ENCODE peak calls at places on chromosomes 6 and 20, in four cellular contexts. One of them, this sample, is unnamed.

GRCh38 chr20:58352454-58352853 is 36.6 kb upstream of the VAPB start:
- DNase-seq in Panc1: no peak
- DNase-seq in ascending aorta: no peak
- DNase-seq in astrocyte of the spinal cord: no peak
- DNase-seq in this sample: no peak

GRCh38 chr6:91097316-91097878 is 510.5 kb upstream of the MAP3K7 start:
- DNase-seq in Panc1: no peak
- DNase-seq in ascending aorta: no peak
- DNase-seq in astrocyte of the spinal cord: peak
- DNase-seq in this sample: peak

GRCh38 chr20:9230406-9230805 is 161.5 kb downstream of the PLCB4 start:
- DNase-seq in Panc1: no peak
- DNase-seq in ascending aorta: no peak
- DNase-seq in astrocyte of the spinal cord: no peak
- DNase-seq in this sample: no peak

GRCh38 chr20:12575352-12576095 is 433.2 kb upstream of the SPTLC3 start:
- DNase-seq in Panc1: no peak
- DNase-seq in ascending aorta: no peak
- DNase-seq in astrocyte of the spinal cord: no peak
- DNase-seq in this sample: peak

GRCh38 chr6:170112583-170112860 is 178.4 kb downstream of the DLL1 start:
- DNase-seq in Panc1: no peak
- DNase-seq in ascending aorta: no peak
- DNase-seq in astrocyte of the spinal cord: no peak
- DNase-seq in this sample: no peak

GRCh38 chr20:57695012-57695411 is 14.8 kb downstream of the PMEPA1 start:
- DNase-seq in Panc1: no peak
- DNase-seq in ascending aorta: no peak
- DNase-seq in astrocyte of the spinal cord: peak
- DNase-seq in this sample: peak

GRCh38 chr6:108578595-108579038 is 17.9 kb downstream of the FOXO3 start:
- DNase-seq in Panc1: no peak
- DNase-seq in ascending aorta: no peak
- DNase-seq in astrocyte of the spinal cord: peak
- DNase-seq in this sample: peak

GRCh38 chr6:131948221-131948661 is 2.9 kb downstream of the CCN2 start:
- DNase-seq in Panc1: no peak
- DNase-seq in ascending aorta: no peak
- DNase-seq in astrocyte of the spinal cord: peak
- DNase-seq in this sample: peak

GRCh38 chr20:11323821-11324220 is 593.9 kb upstream of the BTBD3 start:
- DNase-seq in Panc1: no peak
- DNase-seq in ascending aorta: no peak
- DNase-seq in astrocyte of the spinal cord: no peak
- DNase-seq in this sample: no peak

GRCh38 chr20:1906361-1907051 is 11.3 kb downstream of the SIRPA start:
- DNase-seq in Panc1: no peak
- DNase-seq in ascending aorta: no peak
- DNase-seq in astrocyte of the spinal cord: no peak
- DNase-seq in this sample: no peak

GRCh38 chr6:108468346-108468745 is 92.4 kb upstream of the FOXO3 start:
- DNase-seq in Panc1: no peak
- DNase-seq in ascending aorta: no peak
- DNase-seq in astrocyte of the spinal cord: no peak
- DNase-seq in this sample: no peak

GRCh38 chr6:69422474-69422873 is 374.3 kb downstream of the LMBRD1 start:
- DNase-seq in Panc1: no peak
- DNase-seq in ascending aorta: no peak
- DNase-seq in astrocyte of the spinal cord: no peak
- DNase-seq in this sample: no peak

GRCh38 chr6:133410628-133411027 is 169.5 kb downstream of the EYA4 start:
- DNase-seq in Panc1: no peak
- DNase-seq in ascending aorta: no peak
- DNase-seq in astrocyte of the spinal cord: no peak
- DNase-seq in this sample: no peak

GRCh38 chr6:21189721-21190120 is 403.8 kb upstream of the SOX4 start:
- DNase-seq in Panc1: no peak
- DNase-seq in ascending aorta: no peak
- DNase-seq in astrocyte of the spinal cord: no peak
- DNase-seq in this sample: no peak

GRCh38 chr6:105769987-105770386 is 316.1 kb upstream of the PRDM1 start:
- DNase-seq in Panc1: no peak
- DNase-seq in ascending aorta: no peak
- DNase-seq in astrocyte of the spinal cord: no peak
- DNase-seq in this sample: no peak

GRCh38 chr6:145963216-145964068 is 716 bp downstream of the SHPRH start:
- DNase-seq in Panc1: no peak
- DNase-seq in ascending aorta: peak
- DNase-seq in astrocyte of the spinal cord: peak
- DNase-seq in this sample: peak

GRCh38 chr6:11911535-11911934 is 100.6 kb upstream of the HIVEP1 start:
- DNase-seq in Panc1: no peak
- DNase-seq in ascending aorta: no peak
- DNase-seq in astrocyte of the spinal cord: peak
- DNase-seq in this sample: no peak

GRCh38 chr20:39524371-39524911 is 562.3 kb downstream of the DHX35 start:
- DNase-seq in Panc1: no peak
- DNase-seq in ascending aorta: no peak
- DNase-seq in astrocyte of the spinal cord: no peak
- DNase-seq in this sample: peak

GRCh38 chr20:34676642-34677373 is at the start of gene PIGU:
- DNase-seq in Panc1: peak
- DNase-seq in ascending aorta: peak
- DNase-seq in astrocyte of the spinal cord: peak
- DNase-seq in this sample: peak
- TF ChIP-seq CTCF in Panc1: no peak
- TF ChIP-seq CTCF in ascending aorta: peak
- TF ChIP-seq CTCF in astrocyte of the spinal cord: no peak
- TF ChIP-seq CTCF in this sample: peak

GRCh38 chr6:163406320-163406719 is 8.2 kb upstream of the QKI start:
- DNase-seq in Panc1: no peak
- DNase-seq in ascending aorta: no peak
- DNase-seq in astrocyte of the spinal cord: no peak
- DNase-seq in this sample: peak
- H3K4me3 ChIP-seq in Panc1: peak
- H3K4me3 ChIP-seq in ascending aorta: peak
- H3K4me3 ChIP-seq in astrocyte of the spinal cord: peak
- H3K4me3 ChIP-seq in this sample: peak

DNA sequence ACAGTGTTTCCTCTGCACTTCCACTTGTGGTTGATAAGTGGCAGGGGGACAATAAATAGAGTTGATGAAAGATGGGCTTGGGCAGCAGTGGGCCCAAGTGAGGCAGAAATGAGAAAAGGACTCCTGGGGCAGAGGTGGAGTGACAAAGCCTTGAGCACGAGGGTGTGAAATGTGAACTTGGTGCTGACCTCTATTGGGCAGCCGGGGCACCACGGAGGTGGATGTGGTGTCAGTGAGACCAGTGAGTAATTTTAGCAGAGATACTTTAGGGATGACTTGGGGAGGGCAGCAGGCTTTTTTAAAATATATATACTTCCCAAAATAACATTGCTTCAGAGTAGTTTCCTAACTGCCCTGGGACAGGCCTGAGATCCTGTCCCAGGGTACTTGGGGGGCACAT is 30.6 kb upstream of the MYLK2 start:
- DNase-seq in Panc1: no peak
- DNase-seq in ascending aorta: no peak
- DNase-seq in astrocyte of the spinal cord: no peak
- DNase-seq in this sample: peak
- TF ChIP-seq CTCF in Panc1: peak
- TF ChIP-seq CTCF in ascending aorta: no peak
- TF ChIP-seq CTCF in astrocyte of the spinal cord: no peak
- TF ChIP-seq CTCF in this sample: no peak

GRCh38 chr20:44941292-44941691 is 18.9 kb downstream of the TOMM34 start:
- DNase-seq in Panc1: no peak
- DNase-seq in ascending aorta: no peak
- DNase-seq in astrocyte of the spinal cord: no peak
- DNase-seq in this sample: no peak
- H3K4me3 ChIP-seq in Panc1: no peak
- H3K4me3 ChIP-seq in ascending aorta: no peak
- H3K4me3 ChIP-seq in astrocyte of the spinal cord: no peak
- H3K4me3 ChIP-seq in this sample: no peak

GRCh38 chr6:103085801-103086200 is 1692.3 kb downstream of the GRIK2 start:
- DNase-seq in Panc1: no peak
- DNase-seq in ascending aorta: no peak
- DNase-seq in astrocyte of the spinal cord: no peak
- DNase-seq in this sample: no peak

GRCh38 chr6:103081126-103081525 is 1687.6 kb downstream of the GRIK2 start:
- DNase-seq in Panc1: no peak
- DNase-seq in ascending aorta: no peak
- DNase-seq in astrocyte of the spinal cord: no peak
- DNase-seq in this sample: no peak

GRCh38 chr6:103079867-103080266 is 1686.4 kb downstream of the GRIK2 start:
- DNase-seq in Panc1: no peak
- DNase-seq in ascending aorta: no peak
- DNase-seq in astrocyte of the spinal cord: no peak
- DNase-seq in this sample: no peak

DNA sequence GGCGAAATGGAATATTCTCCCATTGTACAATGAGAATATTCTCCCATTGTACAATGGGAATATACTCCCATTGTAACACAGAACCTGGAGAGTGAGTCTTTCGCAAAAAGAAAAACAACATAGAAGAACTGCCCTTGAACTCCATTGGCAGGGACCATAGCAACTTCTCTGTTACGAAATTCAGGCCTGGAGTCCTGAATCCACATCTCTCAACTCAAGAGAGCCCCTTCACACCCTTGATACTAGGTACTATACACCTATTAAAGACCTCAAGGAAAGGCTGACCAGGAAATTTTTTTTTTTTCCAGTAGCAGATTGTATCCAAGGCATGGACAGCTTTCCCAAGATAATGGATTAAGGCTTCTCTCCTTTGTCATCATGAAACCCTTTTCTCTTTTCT is 1687.0 kb downstream of the GRIK2 start:
- DNase-seq in Panc1: no peak
- DNase-seq in ascending aorta: no peak
- DNase-seq in astrocyte of the spinal cord: no peak
- DNase-seq in this sample: no peak
- TF ChIP-seq CTCF in Panc1: no peak
- TF ChIP-seq CTCF in ascending aorta: no peak
- TF ChIP-seq CTCF in astrocyte of the spinal cord: no peak
- TF ChIP-seq CTCF in this sample: no peak

GRCh38 chr6:148967546-148967945 is 220.7 kb downstream of the UST start:
- DNase-seq in Panc1: no peak
- DNase-seq in ascending aorta: no peak
- DNase-seq in astrocyte of the spinal cord: no peak
- DNase-seq in this sample: no peak

GRCh38 chr6:148969271-148969666 is 222.4 kb downstream of the UST start:
- DNase-seq in Panc1: no peak
- DNase-seq in ascending aorta: no peak
- DNase-seq in astrocyte of the spinal cord: no peak
- DNase-seq in this sample: no peak

GRCh38 chr6:148968636-148969270 is 221.9 kb downstream of the UST start:
- DNase-seq in Panc1: no peak
- DNase-seq in ascending aorta: no peak
- DNase-seq in astrocyte of the spinal cord: peak
- DNase-seq in this sample: peak

GRCh38 chr6:148971027-148971927 is 224.4 kb downstream of the UST start:
- DNase-seq in Panc1: no peak
- DNase-seq in ascending aorta: no peak
- DNase-seq in astrocyte of the spinal cord: peak
- DNase-seq in this sample: peak

DNA sequence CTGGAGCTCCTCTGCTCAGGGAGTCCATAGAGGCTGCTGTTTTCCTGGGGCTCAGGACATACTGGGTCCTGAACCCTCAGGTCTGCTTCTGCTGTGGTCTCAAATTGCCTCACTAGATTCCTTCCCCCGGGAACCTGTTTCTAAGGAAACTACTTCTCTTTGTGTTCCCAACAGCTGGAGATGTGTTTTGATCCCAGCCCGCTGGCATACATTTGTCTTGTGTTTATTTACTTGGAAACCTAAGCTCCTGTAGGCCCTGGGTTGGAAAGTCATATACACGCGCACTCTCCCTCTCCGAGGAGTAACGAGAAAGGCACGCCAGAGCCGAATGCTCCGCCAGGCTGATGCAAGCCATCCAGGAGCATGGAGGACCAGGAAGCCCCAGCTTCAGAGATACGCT is 222.8 kb downstream of the UST start:
- DNase-seq in Panc1: no peak
- DNase-seq in ascending aorta: no peak
- DNase-seq in astrocyte of the spinal cord: peak
- DNase-seq in this sample: peak
- H3K4me3 ChIP-seq in Panc1: no peak
- H3K4me3 ChIP-seq in ascending aorta: no peak
- H3K4me3 ChIP-seq in astrocyte of the spinal cord: no peak
- H3K4me3 ChIP-seq in this sample: no peak

This sample was measured in choroid plexus epithelial cell.